ENCODE peak calls at places on chromosomes 3 and 15, in five cellular contexts. B is HepG2, T is right lobe of liver, F is psoas muscle, K is OCI-LY7. H is an unnamed sample.

GRCh38 chr3:111579495-111579894 is 15.7 kb downstream of the ZBED2 start:
- DNase-seq in B (no peak), T (no peak), F (no peak), K (no peak), H (no peak)

GRCh38 chr3:169028716-169029115 is 634.8 kb downstream of the MECOM start:
- DNase-seq in B (no peak), T (no peak), F (no peak), K (no peak), H (no peak)

GRCh38 chr3:129645291-129645690 is 38.8 kb upstream of the PLXND1 start:
- DNase-seq in B (no peak), T (no peak), F (no peak), K (no peak), H (no peak)

GRCh38 chr3:194204036-194204792 is 68.3 kb downstream of the HES1 start:
- DNase-seq in B (no peak), T (peak), F (no peak), K (no peak), H (peak)

GRCh38 chr3:72606005-72606800 is 242.0 kb downstream of the SHQ1 start:
- DNase-seq in B (peak), T (peak), F (no peak), K (no peak), H (no peak)

GRCh38 chr3:149501524-149501923 is 27.0 kb downstream of the TM4SF4 start:
- DNase-seq in B (no peak), T (no peak), F (no peak), K (no peak), H (no peak)

GRCh38 chr15:26864664-26865191 is 2.1 kb upstream of the GABRA5 start:
- DNase-seq in B (no peak), T (no peak), F (no peak), K (peak), H (no peak)

GRCh38 chr3:143000525-143000924 is 845 bp upstream of the U2SURP start:
- DNase-seq in B (peak), T (no peak), F (no peak), K (no peak), H (no peak)

GRCh38 chr3:178131801-178132200 is 404.4 kb upstream of the KCNMB2 start:
- DNase-seq in B (no peak), T (no peak), F (no peak), K (no peak), H (no peak)

GRCh38 chr3:104257486-104257885 is 1109.2 kb upstream of the ALCAM start:
- DNase-seq in B (no peak), T (no peak), F (no peak), K (no peak), H (no peak)

GRCh38 chr15:48265145-48265544 is 59.0 kb downstream of the SLC12A1 start:
- DNase-seq in B (no peak), T (no peak), F (no peak), K (no peak), H (no peak)

GRCh38 chr3:113211370-113212154 is at the start of gene BOC:
- DNase-seq in B (no peak), T (no peak), F (peak), K (no peak), H (peak)

GRCh38 chr3:59056706-59057105 is 6.9 kb upstream of the CFAP20DC start:
- DNase-seq in B (no peak), T (no peak), F (no peak), K (no peak), H (no peak)

GRCh38 chr3:194285859-194286197 is 65.3 kb downstream of the CPN2 start:
- DNase-seq in B (no peak), T (no peak), F (no peak), K (no peak), H (no peak)

GRCh38 chr3:71485903-71486302 is 97.6 kb downstream of the FOXP1 start:
- DNase-seq in B (no peak), T (no peak), F (no peak), K (no peak), H (no peak)

GRCh38 chr3:179079537-179079936 is 7.9 kb upstream of the ZMAT3 start:
- DNase-seq in B (no peak), T (no peak), F (no peak), K (no peak), H (no peak)

GRCh38 chr3:193174137-193174536 is 66.9 kb upstream of the PLAAT1 start:
- DNase-seq in B (no peak), T (no peak), F (no peak), K (no peak), H (no peak)

GRCh38 chr3:190581041-190581501 is 67.2 kb downstream of the IL1RAP start:
- DNase-seq in B (no peak), T (no peak), F (no peak), K (no peak), H (no peak)

GRCh38 chr3:163735394-163735793 is 1342.9 kb downstream of the SI start:
- DNase-seq in B (no peak), T (no peak), F (no peak), K (no peak), H (no peak)

GRCh38 chr3:72155391-72156064 is 370.6 kb upstream of the PROK2 start:
- DNase-seq in B (peak), T (peak), F (peak), K (no peak), H (no peak)

GRCh38 chr3:144142151-144142855 is 170.7 kb downstream of the DIPK2A start:
- DNase-seq in B (no peak), T (no peak), F (no peak), K (no peak), H (no peak)

GRCh38 chr3:196486263-196486662 is 17.3 kb downstream of the RNF168 start:
- DNase-seq in B (no peak), T (no peak), F (no peak), K (no peak), H (no peak)

GRCh38 chr15:96046620-96047240 is 283.8 kb upstream of the NR2F2 start:
- DNase-seq in B (no peak), T (no peak), F (no peak), K (no peak), H (no peak)

GRCh38 chr3:37330466-37330865 is 156.1 kb upstream of the LRRFIP2 start:
- DNase-seq in B (no peak), T (no peak), F (no peak), K (no peak), H (no peak)

GRCh38 chr3:78703944-78704343 is 1063.9 kb downstream of the ROBO1 start:
- DNase-seq in B (no peak), T (no peak), F (no peak), K (no peak), H (no peak)

GRCh38 chr3:126102011-126102410 is 18.1 kb upstream of the SLC41A3 start:
- DNase-seq in B (no peak), T (no peak), F (peak), K (no peak), H (no peak)

GRCh38 chr3:179760944-179761343 is 108.1 kb downstream of the USP13 start:
- DNase-seq in B (peak), T (no peak), F (peak), K (no peak), H (no peak)

GRCh38 chr15:77546050-77546501 is 86.6 kb downstream of the LINGO1 start:
- DNase-seq in B (no peak), T (no peak), F (no peak), K (no peak), H (no peak)

GRCh38 chr3:43919067-43919466 is 228.3 kb downstream of the ABHD5 start:
- DNase-seq in B (no peak), T (no peak), F (no peak), K (no peak), H (no peak)

GRCh38 chr3:58563386-58564035 is 13.7 kb downstream of the FAM107A start:
- DNase-seq in B (peak), T (peak), F (no peak), K (no peak), H (no peak)

GRCh38 chr15:51874751-51875644 is 45.5 kb downstream of the TMOD3 start:
- DNase-seq in B (peak), T (no peak), F (no peak), K (no peak), H (no peak)

GRCh38 chr3:72380711-72381508 is 467.3 kb downstream of the SHQ1 start:
- DNase-seq in B (no peak), T (no peak), F (no peak), K (no peak), H (no peak)

GRCh38 chr3:43690400-43691119 is at the start of gene ABHD5:
- DNase-seq in B (peak), T (peak), F (peak), K (peak), H (peak)

GRCh38 chr3:139450155-139450554 is 26.2 kb downstream of the RBP2 start:
- DNase-seq in B (peak), T (no peak), F (no peak), K (no peak), H (no peak)

GRCh38 chr15:72169236-72169920 is 28.2 kb downstream of the GRAMD2A start:
- DNase-seq in B (no peak), T (no peak), F (no peak), K (no peak), H (no peak)

GRCh38 chr3:99928758-99929408 is 111.2 kb downstream of the CMSS1 start:
- DNase-seq in B (no peak), T (no peak), F (no peak), K (no peak), H (no peak)
- H3K4me3 ChIP-seq in B (no peak), T (no peak), F (no peak), K (no peak), H (no peak)

GRCh38 chr15:39400002-39400401 is 180.9 kb upstream of the THBS1 start:
- DNase-seq in B (no peak), T (no peak), F (no peak), K (no peak), H (no peak)
- H3K27ac ChIP-seq in B (no peak), T (no peak), F (no peak), K (no peak), H (no peak)

DNA sequence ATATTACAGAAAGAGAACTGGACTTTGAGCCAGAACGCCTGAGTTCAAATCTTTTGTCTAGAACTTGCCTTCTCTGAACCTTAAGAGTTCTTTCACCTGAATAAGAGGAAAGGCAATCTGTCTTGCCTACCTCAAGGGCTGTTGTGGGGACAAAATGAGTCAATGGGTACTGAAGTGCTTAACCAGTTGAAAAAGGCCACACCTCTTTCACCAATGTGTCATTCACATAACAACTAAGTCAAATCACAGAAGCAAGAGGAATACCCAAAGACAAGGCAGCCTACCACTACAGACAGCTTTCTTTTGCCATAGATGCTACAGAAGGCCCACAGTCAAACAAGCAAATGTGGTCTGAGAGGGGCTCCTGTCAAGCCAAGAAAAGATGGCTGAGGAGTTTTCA is 39.7 kb downstream of the NBEAL2 start:
- DNase-seq in B (no peak), T (no peak), F (no peak), K (no peak), H (no peak)
- H3K4me3 ChIP-seq in B (no peak), T (no peak), F (no peak), K (no peak), H (no peak)

GRCh38 chr3:170232266-170232665 is 10.0 kb downstream of the PRKCI start:
- DNase-seq in B (no peak), T (no peak), F (no peak), K (peak), H (no peak)
- H3K27ac ChIP-seq in B (peak), T (no peak), F (no peak), K (peak), H (peak)

DNA sequence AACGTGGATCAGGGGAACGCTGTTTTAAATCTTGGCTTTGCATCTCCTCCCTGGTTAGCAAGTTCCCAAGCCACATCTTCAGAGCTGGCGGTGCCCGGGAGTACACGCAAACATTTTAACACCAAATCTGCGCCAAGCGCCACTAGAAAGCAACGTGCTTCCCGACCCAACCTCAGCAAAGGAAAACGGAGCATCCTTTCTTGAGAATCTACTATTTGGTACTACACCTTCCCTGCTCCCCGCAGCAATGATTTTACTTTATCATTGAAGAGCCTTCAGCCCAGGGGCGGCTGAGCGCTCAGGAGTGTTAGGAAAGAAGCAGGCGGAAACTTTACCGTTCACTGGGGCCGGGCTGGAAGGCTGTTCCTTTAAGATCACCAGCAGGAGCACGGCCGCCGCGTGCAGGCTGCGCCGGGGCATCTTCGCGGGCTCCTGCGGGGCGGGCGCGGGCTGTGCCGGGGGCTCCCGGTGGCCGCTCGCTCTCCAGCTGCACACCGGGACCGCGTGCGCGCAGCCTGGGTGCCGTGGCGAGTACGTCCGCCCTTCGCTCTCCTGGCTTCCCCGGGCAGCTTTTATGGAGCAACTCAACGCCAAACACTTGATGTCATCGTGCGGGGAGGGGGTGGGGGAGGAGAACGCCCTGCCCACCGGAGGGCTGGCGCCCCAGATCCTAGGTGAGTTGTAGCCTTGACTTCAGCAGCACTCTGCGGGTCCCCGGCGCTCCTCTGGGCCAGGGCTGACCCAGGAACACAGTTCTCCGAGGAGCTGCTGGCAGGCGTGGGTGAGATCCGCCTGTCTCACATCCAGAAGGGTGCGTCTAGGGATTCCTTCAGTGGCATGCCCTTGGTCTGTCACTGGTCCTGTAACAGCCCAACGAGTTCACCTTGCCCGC is at the start of gene CA12:
- DNase-seq in B (peak), T (no peak), F (peak), K (no peak), H (peak)
- H3K4me3 ChIP-seq in B (peak), T (peak), F (peak), K (no peak), H (peak)

GRCh38 chr3:49296781-49297420 is 19.9 kb upstream of the C3orf62 start:
- DNase-seq in B (no peak), T (peak), F (peak), K (no peak), H (no peak)
- H3K27ac ChIP-seq in B (no peak), T (peak), F (peak), K (no peak), H (peak)

H was measured in upper lobe of right lung.